ENCODE peak calls at places on chromosomes 11 and 22, in five cellular contexts. Z, I, D, S and M are unnamed samples.

GRCh38 chr11:70445091-70445490 is 46.8 kb downstream of the CTTN start:
- DNase-seq in Z (no peak), I (no peak), D (no peak), S (no peak), M (no peak)

GRCh38 chr11:120128392-120129172 is 9.3 kb downstream of the TRIM29 start:
- DNase-seq in Z (no peak), I (no peak), D (peak; percentile 82), S (no peak), M (peak; percentile 86)

GRCh38 chr22:45036154-45036553 is 26.3 kb upstream of the PHF21B start:
- DNase-seq in Z (no peak), I (no peak), D (no peak), S (no peak), M (no peak)

GRCh38 chr11:68311155-68312116 is 955 bp upstream of the LRP5 start:
- DNase-seq in Z (no peak), I (peak; percentile 36), D (no peak), S (no peak), M (no peak)

GRCh38 chr11:69867076-69868002 is 48.1 kb upstream of the FGF3 start:
- DNase-seq in Z (no peak), I (peak; percentile 21), D (peak; percentile 70), S (no peak), M (peak; percentile 73)

GRCh38 chr11:43790444-43790794 is 90.2 kb upstream of the ALKBH3 start:
- DNase-seq in Z (no peak), I (no peak), D (no peak), S (no peak), M (peak; percentile 8)

GRCh38 chr22:49349181-49349835 is 478.4 kb downstream of the BRD1 start:
- DNase-seq in Z (no peak), I (no peak), D (no peak), S (no peak), M (no peak)

GRCh38 chr22:50202130-50202671 is 1.4 kb downstream of the SELENOO start:
- DNase-seq in Z (no peak), I (peak; percentile 13), D (no peak), S (no peak), M (no peak)

GRCh38 chr11:32431657-32432056 is 3.7 kb downstream of the WT1 start:
- DNase-seq in Z (no peak), I (no peak), D (no peak), S (no peak), M (no peak)